ENCODE peak calls at places on chromosomes 3 and 15, in nine cellular contexts. One of them, this sample, is unnamed.
A peak's percentile ranks its signal among the peaks of the same experiment; 100 is the strongest.

GRCh38 chr15:91630090-91630489 is 223.4 kb upstream of the SLCO3A1 start:
- DNase-seq in K562: no peak
- DNase-seq in HepG2: no peak
- DNase-seq in HL-60: no peak
- DNase-seq in SK-N-SH: no peak
- DNase-seq in GM23338: no peak
- DNase-seq in HCT116: no peak
- DNase-seq in GM12878: no peak
- DNase-seq in A549: no peak
- DNase-seq in this sample: no peak

GRCh38 chr3:167032267-167032876 is 347.7 kb downstream of the ZBBX start:
- DNase-seq in GM23338: peak; percentile 74
- DNase-seq in A549: peak; percentile 55
- DNase-seq in HL-60: no peak
- DNase-seq in HCT116: peak; percentile 61
- DNase-seq in SK-N-SH: peak; percentile 9
- DNase-seq in K562: no peak
- DNase-seq in HepG2: peak; percentile 57
- DNase-seq in GM12878: no peak
- DNase-seq in this sample: peak; percentile 12

GRCh38 chr3:43874290-43874689 is 183.6 kb downstream of the ABHD5 start:
- DNase-seq in HCT116: no peak
- DNase-seq in A549: no peak
- DNase-seq in HepG2: no peak
- DNase-seq in GM12878: no peak
- DNase-seq in GM23338: no peak
- DNase-seq in HL-60: no peak
- DNase-seq in SK-N-SH: no peak
- DNase-seq in K562: no peak
- DNase-seq in this sample: no peak

GRCh38 chr3:111548060-111548459 is 6.1 kb downstream of the CD96 start:
- DNase-seq in GM12878: no peak
- DNase-seq in HCT116: no peak
- DNase-seq in A549: no peak
- DNase-seq in K562: no peak
- DNase-seq in SK-N-SH: no peak
- DNase-seq in HL-60: no peak
- DNase-seq in HepG2: no peak
- DNase-seq in GM23338: no peak
- DNase-seq in this sample: no peak

GRCh38 chr15:101503296-101503599 is 13.7 kb upstream of the PCSK6 start:
- DNase-seq in HepG2: no peak
- DNase-seq in HCT116: no peak
- DNase-seq in GM12878: no peak
- DNase-seq in A549: no peak
- DNase-seq in SK-N-SH: no peak
- DNase-seq in K562: no peak
- DNase-seq in GM23338: no peak
- DNase-seq in HL-60: no peak
- DNase-seq in this sample: no peak

GRCh38 chr3:143170043-143170442 is 50.5 kb downstream of the CHST2 start:
- DNase-seq in HepG2: no peak
- DNase-seq in GM12878: no peak
- DNase-seq in HCT116: no peak
- DNase-seq in GM23338: no peak
- DNase-seq in HL-60: no peak
- DNase-seq in K562: no peak
- DNase-seq in SK-N-SH: no peak
- DNase-seq in A549: no peak
- DNase-seq in this sample: no peak

GRCh38 chr3:18988619-18989229 is 159.6 kb upstream of the KCNH8 start:
- DNase-seq in GM23338: peak; percentile 80
- DNase-seq in HepG2: peak; percentile 12
- DNase-seq in SK-N-SH: peak; percentile 50
- DNase-seq in K562: no peak
- DNase-seq in HCT116: no peak
- DNase-seq in GM12878: no peak
- DNase-seq in A549: peak; percentile 38
- DNase-seq in HL-60: no peak
- DNase-seq in this sample: no peak

GRCh38 chr3:56320907-56321306 is 147.4 kb downstream of the ERC2 start:
- DNase-seq in HepG2: no peak
- DNase-seq in GM23338: no peak
- DNase-seq in K562: no peak
- DNase-seq in SK-N-SH: no peak
- DNase-seq in GM12878: no peak
- DNase-seq in HL-60: no peak
- DNase-seq in A549: no peak
- DNase-seq in HCT116: no peak
- DNase-seq in this sample: no peak

GRCh38 chr3:183490653-183491052 is 62.2 kb upstream of the MCF2L2 start:
- DNase-seq in GM23338: peak; percentile 95
- DNase-seq in HCT116: no peak
- DNase-seq in SK-N-SH: no peak
- DNase-seq in HL-60: no peak
- DNase-seq in HepG2: peak; percentile 78
- DNase-seq in K562: no peak
- DNase-seq in A549: peak; percentile 56
- DNase-seq in GM12878: no peak
- DNase-seq in this sample: no peak

GRCh38 chr3:144097144-144097543 is 125.5 kb downstream of the DIPK2A start:
- DNase-seq in HL-60: no peak
- DNase-seq in K562: no peak
- DNase-seq in GM12878: no peak
- DNase-seq in HepG2: no peak
- DNase-seq in GM23338: no peak
- DNase-seq in SK-N-SH: no peak
- DNase-seq in A549: no peak
- DNase-seq in HCT116: no peak
- DNase-seq in this sample: no peak

GRCh38 chr3:143016321-143016972 is 15.1 kb downstream of the U2SURP start:
- DNase-seq in HepG2: no peak
- DNase-seq in K562: no peak
- DNase-seq in HL-60: no peak
- DNase-seq in SK-N-SH: no peak
- DNase-seq in A549: no peak
- DNase-seq in GM12878: no peak
- DNase-seq in GM23338: peak; percentile 47
- DNase-seq in HCT116: no peak
- DNase-seq in this sample: no peak

GRCh38 chr15:79180318-79180717 is 89.7 kb upstream of the RASGRF1 start:
- DNase-seq in SK-N-SH: no peak
- DNase-seq in HL-60: no peak
- DNase-seq in A549: no peak
- DNase-seq in K562: no peak
- DNase-seq in GM23338: no peak
- DNase-seq in GM12878: no peak
- DNase-seq in HepG2: no peak
- DNase-seq in HCT116: no peak
- DNase-seq in this sample: no peak

GRCh38 chr3:133572158-133573053 is 1.1 kb upstream of the CDV3 start:
- DNase-seq in HepG2: no peak
- DNase-seq in SK-N-SH: no peak
- DNase-seq in HCT116: no peak
- DNase-seq in A549: peak; percentile 32
- DNase-seq in GM23338: peak; percentile 13
- DNase-seq in GM12878: peak; percentile 82
- DNase-seq in K562: no peak
- DNase-seq in HL-60: peak; percentile 67
- DNase-seq in this sample: no peak

GRCh38 chr15:85289677-85290365 is 90.6 kb upstream of the AKAP13 start:
- DNase-seq in HepG2: peak; percentile 13
- DNase-seq in A549: peak; percentile 71
- DNase-seq in SK-N-SH: peak; percentile 79
- DNase-seq in GM23338: peak; percentile 75
- DNase-seq in HL-60: no peak
- DNase-seq in GM12878: no peak
- DNase-seq in HCT116: peak; percentile 58
- DNase-seq in K562: no peak
- DNase-seq in this sample: peak; percentile 32

DNA sequence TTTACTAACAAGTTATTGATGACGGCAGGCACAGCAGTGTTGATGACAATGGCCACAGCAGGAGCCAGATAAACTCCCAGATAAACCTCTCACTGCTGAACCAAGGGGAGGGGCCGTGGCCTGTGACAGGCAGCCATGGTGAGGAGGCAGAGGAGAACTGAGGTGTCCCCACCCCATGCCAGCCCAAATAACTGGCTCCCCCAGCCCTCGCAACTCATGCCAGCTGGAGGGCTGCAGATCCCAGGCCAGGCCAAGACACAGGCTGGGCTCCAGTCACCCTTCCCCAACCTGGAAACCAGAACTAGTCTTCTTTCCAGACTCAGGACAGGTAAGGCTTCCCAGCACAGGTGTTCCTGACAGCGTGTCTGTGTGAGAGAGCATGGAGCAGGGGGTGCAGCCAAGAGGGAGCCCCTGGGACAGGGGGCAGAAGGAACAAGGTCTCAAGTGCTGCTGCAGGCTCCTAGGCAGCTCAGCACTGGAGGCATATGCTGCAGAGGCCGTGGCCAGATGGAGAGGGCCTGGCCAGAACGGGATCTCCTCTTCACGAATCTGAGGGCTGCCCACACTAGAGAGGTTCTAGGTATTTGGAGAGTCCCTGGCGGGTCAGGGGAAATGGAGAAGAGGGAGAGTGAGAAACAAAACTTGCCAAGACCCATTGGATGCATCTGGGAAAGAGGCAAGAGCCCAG is 15.9 kb downstream of the PLA2G4F start:
- DNase-seq in SK-N-SH: no peak
- DNase-seq in HepG2: no peak
- DNase-seq in HL-60: no peak
- DNase-seq in GM12878: no peak
- DNase-seq in A549: no peak
- DNase-seq in K562: no peak
- DNase-seq in GM23338: no peak
- DNase-seq in HCT116: no peak
- DNase-seq in this sample: no peak
- TF ChIP-seq REST in SK-N-SH: no peak
- TF ChIP-seq REST in HepG2: no peak
- TF ChIP-seq REST in HL-60: no peak
- TF ChIP-seq REST in GM12878: no peak
- TF ChIP-seq REST in A549: no peak
- TF ChIP-seq REST in K562: no peak
- TF ChIP-seq REST in GM23338: no peak
- TF ChIP-seq REST in HCT116: no peak
- TF ChIP-seq REST in this sample: no peak

DNA sequence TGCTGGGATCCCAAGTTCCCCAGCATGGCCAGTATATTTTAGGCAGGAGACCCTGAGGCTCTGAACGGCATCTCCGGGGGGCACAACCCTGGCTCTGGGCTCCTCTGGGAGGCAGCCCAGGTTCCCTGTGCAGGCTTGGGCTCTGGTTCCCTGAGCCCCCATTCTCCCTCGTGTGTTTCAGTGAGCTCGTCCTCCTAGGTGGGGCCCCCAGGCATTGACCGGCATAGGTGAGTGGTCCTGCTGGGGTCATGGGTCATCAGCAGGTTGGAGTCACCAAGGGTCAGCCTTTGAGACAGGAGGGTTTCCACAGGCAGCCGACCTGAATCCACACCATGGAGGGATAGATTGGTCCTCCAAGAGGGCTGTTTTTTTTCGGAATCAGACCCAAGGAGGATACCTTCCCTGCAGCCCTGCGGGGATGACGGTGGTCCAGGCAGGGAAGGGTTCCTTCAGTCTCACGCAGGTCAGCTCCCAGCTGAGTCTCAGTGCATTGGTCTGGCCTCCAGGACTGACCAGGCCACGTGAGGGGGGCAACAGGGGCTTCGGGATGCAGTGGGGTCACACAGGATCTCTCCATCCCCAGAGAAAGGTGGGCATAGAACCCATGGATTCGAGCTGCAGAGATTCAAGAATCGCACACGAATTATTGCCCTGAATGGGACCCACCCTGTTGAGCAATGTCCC is 226.0 kb downstream of the SNRPN start:
- DNase-seq in HCT116: no peak
- DNase-seq in A549: no peak
- DNase-seq in GM23338: no peak
- DNase-seq in HL-60: no peak
- DNase-seq in GM12878: no peak
- DNase-seq in SK-N-SH: no peak
- DNase-seq in K562: no peak
- DNase-seq in HepG2: no peak
- DNase-seq in this sample: no peak
- TF ChIP-seq REST in HCT116: no peak
- TF ChIP-seq REST in A549: no peak
- TF ChIP-seq REST in GM23338: no peak
- TF ChIP-seq REST in HL-60: no peak
- TF ChIP-seq REST in GM12878: no peak
- TF ChIP-seq REST in SK-N-SH: no peak
- TF ChIP-seq REST in K562: no peak
- TF ChIP-seq REST in HepG2: no peak
- TF ChIP-seq REST in this sample: no peak

DNA sequence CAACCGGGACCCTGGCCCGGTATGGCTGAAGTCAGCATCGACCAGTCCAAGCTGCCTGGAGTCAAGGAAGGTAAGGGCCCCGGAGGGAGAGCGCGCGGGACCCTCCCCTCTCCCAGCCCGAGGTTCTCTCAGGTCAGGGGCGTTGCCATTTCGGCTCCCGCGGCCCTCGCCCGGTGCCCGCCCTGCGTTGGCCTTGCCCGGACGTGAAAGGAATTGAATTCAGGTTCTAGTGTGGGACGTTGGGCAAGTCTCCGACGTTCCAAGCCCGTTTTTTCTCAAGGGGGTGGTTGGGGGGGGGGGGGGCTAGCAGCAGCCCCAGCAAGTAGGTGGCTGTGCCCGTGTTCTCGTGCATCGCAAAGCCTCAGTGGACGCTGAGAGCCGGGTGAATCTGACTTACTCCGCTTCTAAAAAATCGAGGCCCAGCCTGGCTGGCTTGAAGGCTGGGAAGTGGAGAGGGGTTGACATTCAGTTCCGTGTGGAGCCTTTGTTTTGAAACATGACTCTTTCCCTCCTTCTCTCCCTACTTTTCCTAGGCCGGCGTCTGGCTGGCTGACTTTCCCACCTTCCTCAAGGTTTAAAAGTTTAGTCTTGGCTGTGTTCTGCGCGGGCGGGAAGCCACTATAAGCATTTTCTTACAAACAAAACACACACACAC is 545 bp downstream of the UTS2B start:
- DNase-seq in GM12878: no peak
- DNase-seq in K562: peak; percentile 47
- DNase-seq in HL-60: no peak
- DNase-seq in GM23338: peak; percentile 71
- DNase-seq in A549: peak; percentile 29
- DNase-seq in HCT116: no peak
- DNase-seq in HepG2: peak; percentile 29
- DNase-seq in SK-N-SH: no peak
- DNase-seq in this sample: no peak
- TF ChIP-seq REST in GM12878: no peak
- TF ChIP-seq REST in K562: no peak
- TF ChIP-seq REST in HL-60: no peak
- TF ChIP-seq REST in GM23338: no peak
- TF ChIP-seq REST in A549: no peak
- TF ChIP-seq REST in HCT116: no peak
- TF ChIP-seq REST in HepG2: no peak
- TF ChIP-seq REST in SK-N-SH: no peak
- TF ChIP-seq REST in this sample: no peak

DNA sequence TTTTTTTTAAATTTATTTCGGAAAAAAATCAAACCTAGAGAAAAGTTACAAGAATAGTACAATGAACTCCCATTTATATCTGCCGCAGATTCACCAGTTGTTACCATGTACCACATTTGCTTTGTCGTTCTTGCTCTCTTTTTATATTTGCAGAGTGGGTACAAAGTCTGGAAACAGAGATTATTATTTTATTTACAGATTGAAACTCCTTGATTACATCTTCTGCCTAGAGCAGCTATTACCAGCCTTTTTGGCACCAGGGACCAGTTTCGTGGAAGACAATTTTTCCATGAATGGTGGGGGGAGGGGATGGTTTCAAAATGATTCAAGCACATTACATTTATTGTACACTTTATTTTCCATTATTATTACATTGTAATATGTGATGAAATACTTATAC is 8.3 kb downstream of the MEF2A start:
- DNase-seq in K562: no peak
- DNase-seq in SK-N-SH: no peak
- DNase-seq in HepG2: no peak
- DNase-seq in HL-60: no peak
- DNase-seq in A549: no peak
- DNase-seq in HCT116: no peak
- DNase-seq in GM23338: no peak
- DNase-seq in GM12878: no peak
- DNase-seq in this sample: no peak
- TF ChIP-seq REST in K562: no peak
- TF ChIP-seq REST in SK-N-SH: no peak
- TF ChIP-seq REST in HepG2: no peak
- TF ChIP-seq REST in HL-60: no peak
- TF ChIP-seq REST in A549: no peak
- TF ChIP-seq REST in HCT116: no peak
- TF ChIP-seq REST in GM23338: no peak
- TF ChIP-seq REST in GM12878: no peak
- TF ChIP-seq REST in this sample: no peak